ENCODE peak calls at places on chromosomes 2 and 18, in four cellular contexts. X is H9, P is H1, H is mesendoderm. C is an unnamed sample.

GRCh38 chr2:222532315-222532714 is 108.0 kb downstream of the SGPP2 start:
- DNase-seq in X (no peak), P (no peak), H (no peak), C (no peak)

GRCh38 chr18:22194151-22194598 is 24.8 kb downstream of the GATA6 start:
- DNase-seq in X (no peak), P (no peak), H (peak), C (no peak)

GRCh38 chr18:486929-487328 is 13.6 kb downstream of the COLEC12 start:
- DNase-seq in X (no peak), P (no peak), H (no peak), C (no peak)

GRCh38 chr2:102147935-102148334 is 5.4 kb downstream of the IL1R1 start:
- DNase-seq in X (no peak), P (no peak), H (no peak), C (peak)

GRCh38 chr2:105510761-105511669 is 112.2 kb upstream of the FHL2 start:
- DNase-seq in X (no peak), P (no peak), H (peak), C (peak)

GRCh38 chr18:75317723-75318122 is 107.1 kb downstream of the TSHZ1 start:
- DNase-seq in X (no peak), P (no peak), H (no peak), C (no peak)

GRCh38 chr2:230564805-230565779 is 147.6 kb upstream of the CAB39 start:
- DNase-seq in X (no peak), P (no peak), H (no peak), C (peak)

GRCh38 chr18:11031966-11032365 is 117.4 kb downstream of the PIEZO2 start:
- DNase-seq in X (no peak), P (no peak), H (no peak), C (no peak)

GRCh38 chr18:9426753-9427152 is 48.6 kb upstream of the RALBP1 start:
- DNase-seq in X (no peak), P (peak), H (no peak), C (no peak)

GRCh38 chr18:67511840-67512239 is 4.7 kb downstream of the DSEL start:
- DNase-seq in X (no peak), P (no peak), H (no peak), C (no peak)

GRCh38 chr2:238143239-238143951 is 4.9 kb downstream of the KLHL30 start:
- DNase-seq in X (no peak), P (no peak), H (no peak), C (peak)

GRCh38 chr18:78768221-78768620 is 211.4 kb upstream of the SALL3 start:
- DNase-seq in X (no peak), P (no peak), H (no peak), C (no peak)

GRCh38 chr18:49922228-49922627 is 108.9 kb upstream of the ACAA2 start:
- DNase-seq in X (no peak), P (no peak), H (no peak), C (no peak)
- H4K5ac ChIP-seq in X (no peak), P (no peak), H (no peak), C (no peak)

DNA sequence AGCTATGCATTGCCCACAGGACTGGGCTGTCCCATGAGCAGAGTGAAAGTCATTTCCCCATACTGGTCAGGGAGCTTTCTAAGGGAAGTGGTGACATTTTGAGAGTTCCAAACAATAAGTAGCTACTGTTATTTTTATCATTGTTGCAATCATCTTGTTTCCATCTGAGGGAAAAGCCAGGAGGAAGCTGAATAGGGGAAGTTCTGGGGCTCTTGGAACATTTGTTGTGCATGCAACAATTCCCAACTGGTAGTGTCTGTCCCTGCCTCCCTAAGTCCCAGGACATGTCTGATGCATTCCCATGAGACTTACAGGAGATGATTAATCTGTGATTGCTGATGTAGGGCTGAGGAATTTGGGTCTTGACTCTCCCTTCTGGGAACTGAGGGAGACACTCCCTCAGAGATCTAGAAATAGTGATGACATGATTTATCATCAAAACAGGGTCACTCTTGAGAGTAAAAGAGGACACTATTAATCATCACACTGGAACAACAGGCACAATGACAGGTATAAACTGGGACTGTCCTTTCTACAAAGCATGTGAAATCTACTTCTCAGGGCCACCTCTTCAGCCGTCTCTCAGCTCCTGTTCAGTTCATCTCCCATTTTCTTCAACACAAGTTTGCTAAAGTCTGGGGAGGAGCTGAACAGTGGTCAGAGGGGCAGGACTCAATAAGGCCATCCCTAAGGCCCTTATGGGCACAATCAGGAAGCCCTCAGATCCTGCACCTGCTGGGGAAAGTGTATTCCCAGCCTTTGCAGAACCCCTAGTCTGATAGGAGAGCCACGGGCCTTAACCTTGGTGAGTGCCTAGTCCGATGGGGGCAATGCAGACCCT is 28.0 kb upstream of the MARCO start:
- DNase-seq in X (no peak), P (no peak), H (no peak), C (no peak)
- H4K5ac ChIP-seq in X (no peak), P (no peak), H (no peak), C (no peak)

GRCh38 chr2:164954186-164954585 is 1.1 kb downstream of the SLC38A11 start:
- DNase-seq in X (no peak), P (no peak), H (no peak), C (no peak)

GRCh38 chr2:164948540-164948939 is 6.8 kb downstream of the SLC38A11 start:
- DNase-seq in X (no peak), P (no peak), H (no peak), C (no peak)

GRCh38 chr2:164954954-164955701 is at the start of gene SLC38A11:
- DNase-seq in X (peak), P (peak), H (no peak), C (no peak)

GRCh38 chr2:164952057-164952702 is 3.1 kb downstream of the SLC38A11 start:
- DNase-seq in X (no peak), P (no peak), H (no peak), C (no peak)

DNA sequence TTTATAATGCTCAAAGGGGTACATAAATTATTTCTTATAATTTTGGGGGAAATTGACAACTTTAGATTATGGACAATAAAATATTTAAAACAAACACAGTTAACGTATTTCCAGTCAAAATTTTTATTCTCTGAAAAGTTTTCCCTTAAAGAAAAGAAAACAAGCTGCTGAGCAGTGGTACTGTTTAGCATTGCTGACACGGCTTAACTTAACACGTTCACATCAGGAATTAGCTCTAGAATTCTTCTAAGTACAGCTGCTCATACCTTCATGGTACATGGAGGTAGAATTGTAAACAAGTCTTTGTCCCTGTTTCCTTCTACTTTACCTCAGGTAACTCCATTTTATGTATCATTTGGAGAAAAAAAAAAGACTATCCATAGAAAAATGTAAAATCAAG is 2.0 kb downstream of the SLC38A11 start:
- DNase-seq in X (no peak), P (no peak), H (no peak), C (no peak)
- H4K5ac ChIP-seq in X (no peak), P (no peak), H (no peak), C (no peak)

DNA sequence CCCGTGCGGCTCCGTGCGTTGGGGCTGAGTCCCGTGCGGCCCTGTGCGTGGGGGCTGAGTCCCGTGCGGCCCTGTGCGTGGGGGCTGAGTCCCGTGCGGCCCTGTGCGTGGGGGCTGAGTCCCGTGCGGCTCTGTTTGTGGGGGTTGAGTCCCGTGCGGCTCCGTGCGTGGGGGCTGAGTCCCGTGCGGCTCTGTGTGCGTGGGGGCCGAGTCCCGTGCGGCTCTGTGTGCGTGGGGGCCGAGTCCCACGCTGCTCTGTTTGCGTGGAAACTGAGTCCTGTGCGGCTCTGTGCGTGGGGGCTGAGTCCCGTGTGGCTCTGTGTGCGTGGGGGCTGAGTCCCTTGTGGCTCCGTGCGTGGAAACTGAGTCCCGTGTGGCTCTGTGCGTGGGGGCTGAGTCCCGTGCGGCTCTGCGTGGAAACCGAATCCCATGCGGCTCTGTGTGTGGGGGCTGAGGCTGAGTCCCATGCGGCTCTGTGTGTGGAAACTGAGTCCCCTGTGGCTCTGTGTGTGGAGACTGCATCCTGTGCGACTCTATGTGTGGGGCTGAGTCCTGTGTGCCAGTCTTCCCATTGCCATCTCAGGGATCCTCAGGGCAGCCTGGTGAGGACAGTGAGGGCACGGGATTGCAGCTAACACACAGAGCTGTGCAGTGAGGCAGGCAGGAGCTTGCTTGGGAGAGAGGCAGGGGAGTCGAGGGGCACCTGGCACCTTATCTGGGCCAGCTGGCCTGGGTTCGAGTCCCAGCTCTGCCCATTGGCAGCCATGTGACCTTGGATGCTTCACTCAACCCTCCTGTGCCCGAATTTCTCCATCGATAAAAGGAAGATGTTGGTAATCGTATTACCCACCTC is 44.5 kb downstream of the LDLRAD4 start:
- DNase-seq in X (peak), P (no peak), H (no peak), C (no peak)
- H4K5ac ChIP-seq in X (no peak), P (no peak), H (no peak), C (no peak)

GRCh38 chr2:150644298-150645067 is 157.0 kb upstream of the RND3 start:
- DNase-seq in X (no peak), P (no peak), H (no peak), C (peak)
- H4K5ac ChIP-seq in X (no peak), P (no peak), H (no peak), C (peak)

DNA sequence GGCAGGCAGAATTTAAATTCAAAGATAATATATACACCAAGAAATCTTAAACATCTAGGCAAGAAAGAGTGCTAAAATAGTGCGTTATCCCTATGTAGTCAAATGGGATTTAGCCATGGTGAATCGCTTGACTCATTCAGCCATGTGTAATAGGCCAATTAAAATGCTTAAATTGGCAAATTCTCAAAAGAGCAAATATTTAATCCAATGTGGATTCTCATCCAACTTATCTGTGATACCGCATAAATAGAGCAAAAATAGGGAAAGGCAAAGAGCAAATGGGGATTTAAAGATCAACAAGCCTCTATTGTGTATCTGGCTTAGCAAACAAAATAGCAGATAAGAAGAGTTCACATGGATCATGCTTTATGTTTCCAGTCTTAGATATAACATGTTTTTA is 123.2 kb upstream of the RPRM start:
- DNase-seq in X (no peak), P (no peak), H (no peak), C (no peak)
- H4K5ac ChIP-seq in X (no peak), P (no peak), H (no peak), C (no peak)